ENCODE peak calls at places on chromosome 6, in eight cellular contexts. B is neural crest cell, H is fibroblast of lung, G is AG20443, L is Right ventricle myocardium superior, I is A172, M is T-cell, S is hepatic stellate cell. T is an unnamed sample.

GRCh38 chr6:11775791-11776409 is 2.7 kb downstream of the ADTRP start:
- DNase-seq in B (no peak), H (no peak), G (no peak), L (no peak), I (no peak), M (no peak), S (no peak), T (no peak)

GRCh38 chr6:21586760-21587181 is 6.8 kb upstream of the SOX4 start:
- DNase-seq in B (no peak), H (no peak), G (no peak), L (no peak), I (no peak), M (no peak), S (no peak), T (no peak)

GRCh38 chr6:786946-787763 is 94.2 kb upstream of the EXOC2 start:
- DNase-seq in B (no peak), H (no peak), G (peak), L (no peak), I (no peak), M (no peak), S (no peak), T (no peak)

GRCh38 chr6:1423578-1423977 is 34.2 kb downstream of the FOXF2 start:
- DNase-seq in B (no peak), H (no peak), G (no peak), L (no peak), I (no peak), M (no peak), S (no peak), T (no peak)

GRCh38 chr6:55668625-55669024 is 89.6 kb upstream of the HMGCLL1 start:
- DNase-seq in B (no peak), H (peak), G (no peak), L (no peak), I (no peak), M (no peak), S (no peak), T (no peak)

GRCh38 chr6:94027374-94027773 is 608.0 kb upstream of the EPHA7 start:
- DNase-seq in B (no peak), H (no peak), G (no peak), L (no peak), I (no peak), M (no peak), S (no peak), T (no peak)

GRCh38 chr6:12459945-12460800 is 170.0 kb downstream of the EDN1 start:
- DNase-seq in B (no peak), H (no peak), G (no peak), L (no peak), I (no peak), M (no peak), S (no peak), T (no peak)

GRCh38 chr6:21390537-21391213 is 202.9 kb upstream of the SOX4 start:
- DNase-seq in B (no peak), H (no peak), G (no peak), L (no peak), I (no peak), M (no peak), S (no peak), T (no peak)

GRCh38 chr6:131281471-131282270 is 146.4 kb downstream of the AKAP7 start:
- DNase-seq in B (peak), H (peak), G (no peak), L (no peak), I (no peak), M (peak), S (no peak), T (peak)

GRCh38 chr6:151485616-151486015 is 8.2 kb upstream of the CCDC170 start:
- DNase-seq in B (no peak), H (no peak), G (peak), L (no peak), I (no peak), M (no peak), S (no peak), T (no peak)

GRCh38 chr6:170091000-170091638 is 199.8 kb downstream of the DLL1 start:
- DNase-seq in B (no peak), H (no peak), G (no peak), L (no peak), I (no peak), M (no peak), S (no peak), T (no peak)

GRCh38 chr6:53244532-53244931 is 95.9 kb upstream of the GCM1 start:
- DNase-seq in B (no peak), H (no peak), G (no peak), L (no peak), I (no peak), M (no peak), S (no peak), T (no peak)

GRCh38 chr6:125829433-125829832 is 38.7 kb downstream of the NCOA7 start:
- DNase-seq in B (no peak), H (no peak), G (no peak), L (no peak), I (no peak), M (peak), S (no peak), T (peak)

GRCh38 chr6:170269151-170269872 is 21.6 kb downstream of the DLL1 start:
- DNase-seq in B (no peak), H (no peak), G (no peak), L (no peak), I (no peak), M (no peak), S (no peak), T (no peak)

GRCh38 chr6:13846841-13847240 is 32.5 kb upstream of the MCUR1 start:
- DNase-seq in B (peak), H (no peak), G (no peak), L (no peak), I (no peak), M (no peak), S (no peak), T (no peak)

GRCh38 chr6:25635886-25636317 is 16.1 kb upstream of the SCGN start:
- DNase-seq in B (no peak), H (no peak), G (no peak), L (no peak), I (no peak), M (no peak), S (no peak), T (no peak)

GRCh38 chr6:165231581-165232276 is 77.7 kb downstream of the C6orf118 start:
- DNase-seq in B (no peak), H (no peak), G (peak), L (no peak), I (peak), M (no peak), S (no peak), T (no peak)

GRCh38 chr6:13436691-13437568 is 50.5 kb downstream of the GFOD1 start:
- DNase-seq in B (no peak), H (peak), G (no peak), L (no peak), I (no peak), M (no peak), S (no peak), T (no peak)

GRCh38 chr6:90083891-90084290 is 189.6 kb downstream of the GJA10 start:
- DNase-seq in B (no peak), H (no peak), G (no peak), L (no peak), I (no peak), M (peak), S (no peak), T (no peak)

GRCh38 chr6:33585403-33586107 is 5.5 kb upstream of the BAK1 start:
- DNase-seq in B (peak), H (peak), G (peak), L (peak), I (peak), M (peak), S (peak), T (peak)

GRCh38 chr6:32785781-32786533 is 22.6 kb upstream of the HLA-DQB2 start:
- DNase-seq in B (peak), H (peak), G (peak), L (no peak), I (peak), M (peak), S (peak), T (peak)

GRCh38 chr6:37845026-37845911 is 25.7 kb downstream of the ZFAND3 start:
- DNase-seq in B (no peak), H (peak), G (no peak), L (no peak), I (no peak), M (no peak), S (no peak), T (no peak)

GRCh38 chr6:129744201-129744879 is 34.4 kb upstream of the ARHGAP18 start:
- DNase-seq in B (no peak), H (peak), G (peak), L (no peak), I (peak), M (no peak), S (no peak), T (no peak)

GRCh38 chr6:73803562-73804221 is 107.7 kb downstream of the CD109 start:
- DNase-seq in B (peak), H (peak), G (peak), L (peak), I (peak), M (no peak), S (peak), T (no peak)

GRCh38 chr6:24831771-24832718 is 33.3 kb upstream of the ARMH2 start:
- DNase-seq in B (no peak), H (peak), G (peak), L (no peak), I (no peak), M (no peak), S (peak), T (no peak)